ENCODE peak calls at places on chromosomes 1 and 21, in four cellular contexts. C, K, J and T are unnamed samples.

GRCh38 chr1:28592314-28593071 is 428 bp downstream of the RAB42 start:
- DNase-seq in K (no peak), J (no peak), C (no peak), T (no peak)

GRCh38 chr1:203629509-203630082 is 3.0 kb downstream of the ATP2B4 start:
- DNase-seq in C (peak), J (no peak), K (peak), T (peak)

GRCh38 chr1:93615201-93616150 is 66.2 kb downstream of the BCAR3 start:
- DNase-seq in C (peak), J (no peak), K (no peak), T (no peak)

GRCh38 chr21:34702341-34702807 is 33.6 kb downstream of the CLIC6 start:
- DNase-seq in C (peak), K (peak), J (no peak), T (no peak)

GRCh38 chr1:71587961-71588360 is 507.1 kb upstream of the ZRANB2 start:
- DNase-seq in C (peak), K (no peak), J (peak), T (no peak)

GRCh38 chr1:178727014-178727895 is 2.2 kb downstream of the RALGPS2 start:
- DNase-seq in C (peak), J (no peak), K (no peak), T (no peak)

GRCh38 chr1:20448626-20449215 is 37.3 kb downstream of the CAMK2N1 start:
- DNase-seq in J (no peak), K (no peak), C (no peak), T (no peak)

GRCh38 chr1:26468911-26469310 is 3.3 kb upstream of the HMGN2 start:
- DNase-seq in K (peak), J (no peak), C (no peak), T (no peak)

GRCh38 chr1:3068400-3069361 is at the start of gene PRDM16:
- DNase-seq in K (no peak), C (peak), J (no peak), T (no peak)

GRCh38 chr1:31627930-31628421 is 10.5 kb downstream of the HCRTR1 start:
- DNase-seq in J (no peak), K (no peak), C (no peak), T (no peak)

GRCh38 chr1:160085686-160086089 is 4.3 kb downstream of the KCNJ9 start:
- DNase-seq in J (peak), K (peak), C (peak), T (peak)

GRCh38 chr1:157252473-157252872 is 114.3 kb upstream of the ETV3 start:
- DNase-seq in J (no peak), C (peak), K (no peak), T (no peak)

GRCh38 chr1:183210678-183211077 is 24.6 kb downstream of the LAMC2 start:
- DNase-seq in K (no peak), J (no peak), C (no peak), T (no peak)

GRCh38 chr1:63949965-63950364 is 176.1 kb downstream of the ROR1 start:
- DNase-seq in C (peak), K (no peak), J (no peak), T (peak)

GRCh38 chr1:234737210-234737761 is 127.3 kb upstream of the IRF2BP2 start:
- DNase-seq in C (no peak), J (no peak), K (no peak), T (no peak)

GRCh38 chr1:6207075-6207885 is 1.4 kb downstream of the RNF207 start:
- DNase-seq in K (no peak), J (no peak), C (no peak), T (no peak)

GRCh38 chr1:205976708-205977107 is 26.5 kb downstream of the RAB7B start:
- DNase-seq in C (peak), J (peak), K (no peak), T (no peak)

GRCh38 chr1:224340711-224341384 is 10.9 kb upstream of the NVL start:
- DNase-seq in K (no peak), C (peak), J (no peak), T (no peak)

GRCh38 chr1:183318433-183318832 is 99.7 kb downstream of the NMNAT2 start:
- DNase-seq in K (peak), J (no peak), C (peak), T (peak)

GRCh38 chr1:218742478-218743260 is 397.5 kb downstream of the TGFB2 start:
- DNase-seq in J (no peak), C (peak), K (no peak), T (no peak)

GRCh38 chr1:8394456-8395321 is 76.8 kb downstream of the SLC45A1 start:
- DNase-seq in C (peak), J (no peak), K (no peak), T (no peak)

GRCh38 chr1:34266127-34266951 is 89.6 kb downstream of the C1orf94 start:
- DNase-seq in K (no peak), C (no peak), J (peak), T (no peak)

GRCh38 chr1:35927472-35927871 is 3.4 kb upstream of the AGO3 start:
- DNase-seq in J (no peak), K (no peak), C (no peak), T (no peak)

GRCh38 chr1:43147625-43148319 is 24.3 kb downstream of the EBNA1BP2 start:
- DNase-seq in K (peak), C (peak), J (peak), T (peak)

GRCh38 chr21:15820327-15820726 is 90.5 kb downstream of the USP25 start:
- DNase-seq in K (no peak), J (no peak), C (no peak), T (no peak)

GRCh38 chr1:234545512-234546386 is 64.2 kb downstream of the IRF2BP2 start:
- DNase-seq in K (no peak), C (no peak), J (peak), T (no peak)

GRCh38 chr1:26692793-26693490 is 2.9 kb upstream of the ARID1A start:
- DNase-seq in K (peak), C (peak), J (peak), T (peak)

GRCh38 chr1:28812669-28813468 is 899 bp downstream of the OPRD1 start:
- DNase-seq in K (no peak), J (peak), C (no peak), T (no peak)

GRCh38 chr1:40036574-40036973 is 4.0 kb upstream of the CAP1 start:
- DNase-seq in C (peak), J (no peak), K (peak), T (no peak)

GRCh38 chr1:147741075-147741474 is 19.3 kb downstream of the GJA5 start:
- DNase-seq in J (no peak), K (no peak), C (no peak), T (no peak)

GRCh38 chr1:22702255-22702654 is 8.4 kb upstream of the EPHB2 start:
- DNase-seq in K (no peak), C (no peak), J (no peak), T (no peak)

GRCh38 chr1:50476800-50477199 is 53.6 kb upstream of the DMRTA2 start:
- DNase-seq in C (no peak), J (no peak), K (no peak), T (no peak)

GRCh38 chr1:223653015-223653414 is 12.5 kb downstream of the CAPN8 start:
- DNase-seq in C (no peak), K (no peak), J (no peak), T (no peak)

GRCh38 chr21:45175326-45176085 is 101.1 kb downstream of the ADARB1 start:
- DNase-seq in J (no peak), C (no peak), K (no peak), T (no peak)

GRCh38 chr1:229888561-229889001 is 178.5 kb upstream of the GALNT2 start:
- DNase-seq in J (no peak), K (no peak), C (no peak), T (no peak)